ENCODE peak calls at places on chromosomes 13 and 19, in nine cellular contexts. T is HCT116; I is mucosa of descending colon; Z is transverse colon; D is pancreas; X is GM12865; F is CD8-positive, alpha-beta T cell; C is SK-N-MC; L is epithelial cell of esophagus. G is an unnamed sample.

GRCh38 chr19:52494518-52494917 is 33.0 kb upstream of the ZNF808 start:
- DNase-seq in D (no peak), X (no peak), Z (no peak), F (no peak), C (no peak), L (no peak), I (no peak), T (no peak), G (no peak)

GRCh38 chr19:40416918-40417713 is 3.9 kb upstream of the PRX start:
- DNase-seq in T (no peak), L (peak; percentile 36), I (peak; percentile 51), X (peak; percentile 90), Z (peak; percentile 60), C (no peak), D (no peak), F (no peak), G (peak; percentile 53)

GRCh38 chr19:42081584-42082258 is 5.8 kb downstream of the ZNF574 start:
- DNase-seq in T (no peak), Z (no peak), L (peak; percentile 56), C (no peak), F (no peak), D (no peak), I (no peak), X (peak; percentile 60), G (peak; percentile 32)

GRCh38 chr13:39037410-39037879 is 444 bp downstream of the PROSER1 start:
- DNase-seq in I (no peak), F (no peak), D (no peak), C (no peak), Z (no peak), L (no peak), X (no peak), T (no peak), G (no peak)

GRCh38 chr13:21556051-21556450 is 47.9 kb downstream of the MICU2 start:
- DNase-seq in T (no peak), C (no peak), L (no peak), D (no peak), I (no peak), F (no peak), X (no peak), Z (no peak), G (no peak)

GRCh38 chr19:51565583-51565982 is 5.5 kb upstream of the ZNF175 start:
- DNase-seq in F (no peak), Z (no peak), I (no peak), X (no peak), D (no peak), T (no peak), C (no peak), L (no peak), G (no peak)

GRCh38 chr13:78524936-78525335 is 78.4 kb downstream of the POU4F1 start:
- DNase-seq in F (no peak), X (no peak), C (no peak), I (no peak), D (no peak), T (no peak), L (no peak), Z (no peak), G (no peak)

GRCh38 chr19:35140207-35140897 is 1.7 kb downstream of the FXYD1 start:
- DNase-seq in L (no peak), I (no peak), Z (no peak), D (peak; percentile 22), T (no peak), C (no peak), X (no peak), F (no peak), G (no peak)

GRCh38 chr19:43474986-43475705 is 9.7 kb upstream of the LYPD3 start:
- DNase-seq in F (peak; percentile 94), X (peak; percentile 88), T (peak; percentile 88), D (peak; percentile 93), L (peak; percentile 96), C (peak; percentile 42), I (peak; percentile 98), Z (peak; percentile 97), G (peak; percentile 93)

GRCh38 chr13:103002279-103002678 is 63.9 kb downstream of the SLC10A2 start:
- DNase-seq in C (no peak), D (no peak), Z (no peak), F (no peak), I (no peak), X (no peak), L (peak; percentile 48), T (no peak), G (no peak)

GRCh38 chr13:113815151-113816058 is 48.5 kb downstream of the GAS6 start:
- DNase-seq in D (no peak), T (peak; percentile 73), C (no peak), I (no peak), Z (no peak), L (no peak), X (peak; percentile 66), F (no peak), G (no peak)

GRCh38 chr19:48881741-48882657 is 9.8 kb downstream of the PPP1R15A start:
- DNase-seq in F (no peak), T (no peak), L (peak; percentile 40), Z (no peak), C (no peak), I (no peak), D (no peak), X (peak; percentile 45), G (no peak)

GRCh38 chr19:34313188-34313587 is 51.8 kb upstream of the GPI start:
- DNase-seq in C (no peak), D (no peak), F (no peak), T (no peak), I (peak; percentile 59), L (peak; percentile 82), X (no peak), Z (peak; percentile 63), G (no peak)

GRCh38 chr13:33125821-33126570 is 109.8 kb downstream of the KL start:
- DNase-seq in T (peak; percentile 87), F (no peak), X (no peak), Z (no peak), L (peak; percentile 91), C (no peak), I (no peak), D (peak; percentile 46), G (peak; percentile 82)

GRCh38 chr19:35516310-35516709 is 2.9 kb upstream of the DMKN start:
- DNase-seq in D (no peak), X (no peak), T (no peak), F (no peak), I (no peak), C (no peak), L (no peak), Z (no peak), G (no peak)

GRCh38 chr13:99311137-99311536 is 3.9 kb upstream of the GPR183 start:
- DNase-seq in D (no peak), Z (no peak), X (no peak), F (no peak), C (no peak), L (no peak), T (no peak), I (no peak), G (no peak)

GRCh38 chr19:50333235-50333736 is 4.1 kb upstream of the KCNC3 start:
- DNase-seq in D (peak; percentile 94), L (peak; percentile 81), X (peak; percentile 98), T (peak; percentile 88), F (peak; percentile 88), C (peak; percentile 45), Z (peak; percentile 88), I (peak; percentile 88), G (peak; percentile 93)

GRCh38 chr13:50141660-50142010 is 126.4 kb downstream of the KCNRG start:
- DNase-seq in F (no peak), I (no peak), D (no peak), L (no peak), C (no peak), X (no peak), T (no peak), Z (no peak), G (no peak)

GRCh38 chr19:47729799-47730520 is 15.4 kb upstream of the NOP53 start:
- DNase-seq in X (peak; percentile 29), I (peak; percentile 60), T (no peak), Z (peak; percentile 39), F (no peak), D (peak; percentile 89), C (no peak), L (peak; percentile 72), G (peak; percentile 74)

GRCh38 chr19:47729468-47729798 is 15.9 kb upstream of the NOP53 start:
- DNase-seq in F (no peak), I (peak; percentile 49), Z (peak; percentile 45), T (peak; percentile 79), C (no peak), L (peak; percentile 97), D (peak; percentile 87), X (no peak), G (no peak)

GRCh38 chr19:47725759-47726401 is 12.7 kb downstream of the EHD2 start:
- DNase-seq in I (no peak), F (no peak), T (no peak), D (no peak), X (no peak), Z (no peak), L (peak; percentile 98), C (no peak), G (no peak)

GRCh38 chr19:47723573-47723923 is 10.3 kb downstream of the EHD2 start:
- DNase-seq in Z (peak; percentile 59), C (no peak), X (no peak), D (peak; percentile 56), T (no peak), L (peak; percentile 89), I (no peak), F (no peak), G (peak; percentile 66)

DNA sequence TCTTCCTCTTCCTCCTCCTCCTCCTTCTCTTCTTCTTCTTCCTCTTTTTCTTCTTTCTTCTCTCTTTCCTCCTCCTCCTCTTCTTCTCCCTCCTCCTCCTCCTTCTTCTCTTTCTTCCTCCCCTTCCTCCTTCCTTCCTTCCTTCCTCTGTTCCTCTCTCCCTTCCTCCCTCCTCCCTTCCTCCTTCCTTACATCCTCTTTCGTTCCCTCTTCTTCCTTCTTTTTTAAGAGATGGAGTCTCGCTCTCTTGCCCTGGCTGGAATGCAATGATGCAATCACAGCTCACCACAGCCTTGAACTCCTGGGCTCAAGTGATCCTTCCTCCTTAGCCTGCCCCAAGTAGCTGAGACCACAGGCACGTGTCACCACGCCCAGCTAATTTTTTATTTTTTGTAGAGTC is 13.2 kb downstream of the EHD2 start:
- DNase-seq in T (no peak), Z (no peak), I (no peak), X (no peak), D (no peak), F (no peak), L (no peak), C (no peak), G (no peak)
- H3K4me3 ChIP-seq in T (no peak overlapping the region), Z (no peak overlapping the region), I (no peak overlapping the region), X (no peak overlapping the region), D (no peak overlapping the region), F (no peak overlapping the region), L (no peak overlapping the region), C (no peak overlapping the region), G (no peak overlapping the region)

GRCh38 chr19:1074512-1075283 is 7.7 kb downstream of the ARHGAP45 start:
- DNase-seq in I (peak; percentile 94), C (no peak), T (no peak), F (peak; percentile 100), L (no peak), X (peak; percentile 85), D (peak; percentile 78), Z (peak; percentile 94), G (peak; percentile 71)
- H3K4me3 ChIP-seq in I (no peak overlapping the region), C (peak overlapping the region; percentile 78), T (peak overlapping the region; percentile 32), F (peak overlapping the region; percentile 63), L (no peak overlapping the region), X (peak overlapping the region; percentile 37), D (no peak overlapping the region), Z (peak overlapping the region; percentile 2), G (peak overlapping the region; percentile 31)

GRCh38 chr13:40961224-40961623 is 57.9 kb downstream of the ELF1 start:
- DNase-seq in T (no peak), D (no peak), F (no peak), X (no peak), I (no peak), Z (no peak), C (no peak), L (no peak), G (no peak)
- H3K4me3 ChIP-seq in T (no peak overlapping the region), D (no peak overlapping the region), F (no peak overlapping the region), X (no peak overlapping the region), I (no peak overlapping the region), Z (no peak overlapping the region), C (no peak overlapping the region), L (no peak overlapping the region), G (no peak overlapping the region)

GRCh38 chr19:16355293-16356043 is 30.8 kb downstream of the KLF2 start:
- DNase-seq in X (no peak), D (no peak), T (no peak), C (no peak), I (no peak), Z (no peak), F (no peak), L (no peak), G (peak; percentile 69)
- H3K4me3 ChIP-seq in X (no peak overlapping the region), D (no peak overlapping the region), T (no peak overlapping the region), C (no peak overlapping the region), I (no peak overlapping the region), Z (no peak overlapping the region), F (no peak overlapping the region), L (no peak overlapping the region), G (no peak overlapping the region)